ENCODE peak calls at places on chromosomes 5 and 9, in ten cellular contexts. P, L, Z, C, N, I, M, O, D and G are unnamed samples.

GRCh38 chr9:93081081-93081529 is 14.9 kb upstream of the CARD19 start:
- DNase-seq in M (no peak), Z (no peak), D (peak), C (no peak), N (peak), I (peak), O (no peak), P (no peak), L (no peak), G (no peak)

GRCh38 chr5:16492398-16493175 is 27.0 kb upstream of the ZNF622 start:
- DNase-seq in P (no peak), O (no peak), Z (peak), L (no peak), M (peak), C (no peak), I (peak), N (peak), D (peak), G (no peak)

GRCh38 chr5:80186634-80187033 is 69.2 kb downstream of the SERINC5 start:
- DNase-seq in D (no peak), N (no peak), Z (no peak), P (no peak), O (no peak), M (peak), C (peak), I (peak), L (no peak), G (no peak)

GRCh38 chr9:104700306-104700705 is 6.0 kb downstream of the OR13D1 start:
- DNase-seq in P (no peak), N (no peak), L (no peak), M (no peak), C (no peak), O (no peak), D (no peak), I (no peak), Z (no peak), G (no peak)

GRCh38 chr9:111621895-111622480 is 9.1 kb upstream of the DNAJC25 start:
- DNase-seq in L (no peak), C (peak), I (peak), N (peak), D (peak), P (no peak), Z (peak), O (peak), M (peak), G (no peak)

GRCh38 chr9:116574027-116574679 is 113.0 kb upstream of the TRIM32 start:
- DNase-seq in Z (peak), O (no peak), D (no peak), C (no peak), L (no peak), P (no peak), N (no peak), M (peak), I (peak), G (no peak)

GRCh38 chr9:4987996-4988421 is 2.9 kb downstream of the JAK2 start:
- DNase-seq in L (no peak), C (peak), Z (peak), D (peak), M (peak), O (peak), N (peak), P (no peak), I (peak), G (no peak)

GRCh38 chr5:168740821-168741213 is 161.6 kb upstream of the PANK3 start:
- DNase-seq in M (no peak), C (no peak), O (peak), I (no peak), N (peak), Z (no peak), L (no peak), P (no peak), D (no peak), G (no peak)

GRCh38 chr5:150485770-150486401 is 22.0 kb upstream of the NDST1 start:
- DNase-seq in P (no peak), L (peak), M (peak), C (peak), N (peak), O (peak), D (peak), Z (peak), I (peak), G (no peak)

GRCh38 chr9:109017061-109017460 is 3.8 kb upstream of the CTNNAL1 start:
- DNase-seq in Z (peak), M (peak), P (no peak), C (no peak), N (no peak), O (no peak), D (no peak), L (no peak), I (no peak), G (no peak)

GRCh38 chr9:6007770-6008168 is 7.7 kb downstream of the RANBP6 start:
- DNase-seq in I (peak), C (peak), O (peak), M (peak), N (peak), Z (peak), L (peak), P (peak), D (peak), G (peak)

GRCh38 chr9:38068616-38068865 is 486 bp downstream of the SHB start:
- DNase-seq in I (peak), O (peak), M (peak), D (no peak), C (peak), L (no peak), P (no peak), Z (peak), N (no peak), G (no peak)

GRCh38 chr5:43679214-43679613 is 76.2 kb downstream of the NNT start:
- DNase-seq in I (no peak), O (no peak), C (no peak), N (no peak), L (no peak), Z (no peak), P (no peak), M (no peak), D (no peak), G (no peak)

GRCh38 chr9:132757031-132757430 is 86.8 kb downstream of the GTF3C4 start:
- DNase-seq in N (no peak), I (no peak), C (no peak), M (no peak), O (no peak), D (peak), P (no peak), Z (no peak), L (no peak), G (no peak)

GRCh38 chr5:75054110-75054930 is 2.0 kb upstream of the GCNT4 start:
- DNase-seq in N (peak), C (no peak), O (no peak), M (peak), I (peak), L (no peak), P (no peak), D (peak), Z (peak), G (no peak)

GRCh38 chr5:116632890-116633289 is 58.3 kb upstream of the SEMA6A start:
- DNase-seq in M (no peak), N (no peak), Z (no peak), D (no peak), I (no peak), O (no peak), L (no peak), P (no peak), C (no peak), G (no peak)

GRCh38 chr9:131724678-131725077 is 15.2 kb downstream of the RAPGEF1 start:
- DNase-seq in C (peak), O (no peak), I (no peak), L (no peak), Z (no peak), D (no peak), P (no peak), M (no peak), N (no peak), G (no peak)

GRCh38 chr5:79032031-79032711 is 37.3 kb downstream of the DMGDH start:
- DNase-seq in I (no peak), N (no peak), O (no peak), L (no peak), M (no peak), D (no peak), Z (peak), P (no peak), C (no peak), G (no peak)

GRCh38 chr5:132677682-132678400 is 4.1 kb downstream of the IL4 start:
- DNase-seq in O (no peak), M (no peak), Z (no peak), N (no peak), C (no peak), I (no peak), L (no peak), P (no peak), D (no peak), G (no peak)

GRCh38 chr5:57736716-57737115 is 254.1 kb upstream of the ACTBL2 start:
- DNase-seq in D (no peak), C (no peak), P (no peak), L (no peak), M (no peak), Z (no peak), N (no peak), I (no peak), O (peak), G (no peak)

GRCh38 chr5:54045077-54045792 is 265.1 kb downstream of the ARL15 start:
- DNase-seq in I (no peak), D (no peak), L (no peak), M (peak), N (no peak), Z (no peak), C (no peak), O (no peak), P (no peak), G (no peak)

GRCh38 chr9:134208981-134209725 is 44.8 kb upstream of the RNU6ATAC start:
- DNase-seq in O (no peak), M (no peak), L (no peak), C (no peak), N (no peak), Z (no peak), I (no peak), P (no peak), D (no peak), G (no peak)

GRCh38 chr9:23644326-23644725 is 181.7 kb downstream of the ELAVL2 start:
- DNase-seq in M (no peak), D (no peak), N (no peak), C (no peak), O (no peak), P (no peak), I (no peak), L (no peak), Z (no peak), G (no peak)

GRCh38 chr5:140295414-140295813 is 7.5 kb downstream of the PFDN1 start:
- DNase-seq in M (peak), N (peak), Z (peak), P (no peak), O (peak), D (peak), I (peak), C (peak), L (no peak), G (peak)

GRCh38 chr5:81995407-81995806 is 23.6 kb downstream of the ATG10 start:
- DNase-seq in N (no peak), D (no peak), C (no peak), I (no peak), M (no peak), Z (no peak), L (no peak), O (no peak), P (no peak), G (no peak)

GRCh38 chr5:154962494-154962893 is 21.6 kb downstream of the MRPL22 start:
- DNase-seq in P (no peak), L (no peak), I (no peak), N (no peak), O (peak), Z (peak), M (no peak), C (peak), D (no peak), G (peak)

GRCh38 chr9:91362212-91362611 is 494 bp upstream of the AUH start:
- DNase-seq in Z (no peak), M (no peak), C (no peak), O (no peak), P (no peak), L (no peak), N (no peak), I (no peak), D (no peak), G (no peak)

GRCh38 chr5:66840527-66841013 is 244.4 kb downstream of the MAST4 start:
- DNase-seq in M (no peak), D (no peak), N (no peak), C (peak), I (no peak), Z (no peak), L (no peak), O (no peak), P (no peak), G (no peak)

GRCh38 chr9:123562844-123563346 is 206.9 kb downstream of the CRB2 start:
- DNase-seq in D (peak), Z (peak), C (peak), L (no peak), M (peak), P (no peak), N (no peak), I (no peak), O (no peak), G (peak)

GRCh38 chr5:179819296-179820126 is 1.2 kb upstream of the SQSTM1 start:
- DNase-seq in C (peak), L (peak), N (peak), I (peak), D (peak), P (no peak), O (peak), Z (peak), M (peak), G (peak)

GRCh38 chr5:179820483-179821297 is at the start of gene SQSTM1:
- DNase-seq in C (peak), N (peak), P (no peak), L (peak), M (peak), O (peak), I (peak), D (peak), Z (peak), G (peak)

GRCh38 chr5:179820127-179820482 is 600 bp upstream of the SQSTM1 start:
- DNase-seq in N (no peak), Z (no peak), C (no peak), O (peak), D (no peak), I (no peak), M (no peak), P (no peak), L (no peak), G (no peak)

GRCh38 chr5:179817071-179817840 is 3.4 kb upstream of the SQSTM1 start:
- DNase-seq in C (no peak), D (no peak), M (no peak), P (no peak), L (no peak), N (no peak), I (no peak), Z (no peak), O (no peak), G (no peak)

DNA sequence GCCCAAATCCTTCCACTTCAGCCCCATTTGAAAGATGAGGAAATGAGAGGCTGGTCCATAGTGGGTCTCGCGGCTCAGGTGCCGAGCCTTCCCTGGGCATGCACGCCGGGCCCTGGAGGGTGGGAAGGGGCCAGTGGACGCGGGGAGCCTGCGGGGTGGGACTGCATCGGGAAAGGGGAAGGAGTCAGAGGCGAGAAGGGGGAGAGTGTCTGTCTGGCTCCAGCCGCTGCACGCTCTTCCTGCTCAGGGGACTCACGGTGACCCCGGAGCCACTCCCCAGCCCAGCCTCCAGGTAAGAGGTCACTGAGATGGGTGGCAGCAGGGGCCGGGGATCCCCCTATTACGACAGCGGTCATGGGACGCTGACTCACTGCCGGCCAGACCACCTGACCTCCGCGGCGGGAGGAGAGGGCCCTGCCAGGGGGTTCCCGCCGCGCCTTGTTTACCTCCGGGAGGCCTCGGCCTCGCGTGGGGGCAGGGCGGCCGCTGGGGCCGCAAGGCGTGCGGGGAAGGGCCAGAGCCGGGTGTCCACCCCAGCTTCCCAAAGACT is 1.9 kb upstream of the SQSTM1 start:
- DNase-seq in P (peak), Z (peak), L (peak), N (peak), D (peak), I (peak), C (peak), O (peak), M (peak), G (peak)
- TF ChIP-seq POLR2A in P (peak), Z (no peak), L (peak), N (no peak), D (peak), I (peak), C (no peak), O (peak), M (peak), G (peak)

GRCh38 chr9:128121466-128121810 is 6.1 kb downstream of the PTGES2 start:
- DNase-seq in M (no peak), L (no peak), I (no peak), N (no peak), O (no peak), P (no peak), Z (no peak), C (no peak), D (no peak), G (no peak)

GRCh38 chr9:128118472-128118857 is 9.1 kb downstream of the PTGES2 start:
- DNase-seq in C (no peak), O (no peak), D (no peak), L (no peak), N (no peak), M (peak), P (no peak), I (peak), Z (no peak), G (no peak)

GRCh38 chr9:128118971-128119665 is 8.4 kb downstream of the PTGES2 start:
- DNase-seq in N (no peak), I (peak), C (no peak), D (no peak), Z (no peak), P (no peak), M (peak), O (no peak), L (no peak), G (no peak)

GRCh38 chr9:128120741-128121465 is 6.6 kb downstream of the PTGES2 start:
- DNase-seq in L (no peak), O (no peak), N (no peak), P (no peak), C (no peak), D (no peak), M (no peak), Z (no peak), I (peak), G (no peak)

DNA sequence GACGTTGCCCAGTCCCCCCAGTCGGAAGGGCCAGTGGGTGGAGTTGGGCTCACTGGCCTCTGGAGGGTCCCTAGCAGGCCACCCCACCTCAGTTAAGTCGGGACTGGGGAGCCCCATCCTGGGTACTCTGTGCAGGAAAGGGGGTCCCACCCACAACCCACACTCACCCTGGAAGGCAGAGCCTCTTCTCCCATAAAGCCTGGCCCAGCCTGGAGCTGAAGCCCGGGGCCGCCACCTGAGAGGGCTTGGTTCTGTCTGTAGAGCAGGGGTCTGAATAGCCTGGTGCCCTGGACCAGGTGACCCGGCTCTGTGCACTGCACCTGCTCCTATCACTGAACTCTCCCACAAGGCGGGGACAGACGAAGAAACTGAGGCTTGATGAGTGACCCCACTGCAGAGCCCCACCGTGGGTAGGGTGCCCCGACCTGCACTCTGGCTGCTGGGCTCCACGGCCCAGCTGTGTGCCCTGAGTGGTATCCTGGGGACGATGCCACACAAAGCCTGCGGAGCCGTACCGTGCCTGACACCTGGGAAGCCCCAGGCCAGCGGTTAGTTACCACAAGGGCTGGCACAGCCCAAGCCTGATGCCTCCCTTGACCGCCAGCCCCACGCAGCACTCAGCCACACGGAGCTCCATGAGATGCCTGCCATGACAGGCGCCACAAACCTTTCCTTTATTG is 7.3 kb downstream of the PTGES2 start:
- DNase-seq in L (no peak), O (no peak), C (no peak), Z (no peak), P (no peak), D (no peak), I (peak), M (peak), N (no peak), G (no peak)
- TF ChIP-seq POLR2A in L (no peak), O (no peak), C (no peak), Z (no peak), P (no peak), D (no peak), I (no peak), M (no peak), N (no peak), G (no peak)

DNA sequence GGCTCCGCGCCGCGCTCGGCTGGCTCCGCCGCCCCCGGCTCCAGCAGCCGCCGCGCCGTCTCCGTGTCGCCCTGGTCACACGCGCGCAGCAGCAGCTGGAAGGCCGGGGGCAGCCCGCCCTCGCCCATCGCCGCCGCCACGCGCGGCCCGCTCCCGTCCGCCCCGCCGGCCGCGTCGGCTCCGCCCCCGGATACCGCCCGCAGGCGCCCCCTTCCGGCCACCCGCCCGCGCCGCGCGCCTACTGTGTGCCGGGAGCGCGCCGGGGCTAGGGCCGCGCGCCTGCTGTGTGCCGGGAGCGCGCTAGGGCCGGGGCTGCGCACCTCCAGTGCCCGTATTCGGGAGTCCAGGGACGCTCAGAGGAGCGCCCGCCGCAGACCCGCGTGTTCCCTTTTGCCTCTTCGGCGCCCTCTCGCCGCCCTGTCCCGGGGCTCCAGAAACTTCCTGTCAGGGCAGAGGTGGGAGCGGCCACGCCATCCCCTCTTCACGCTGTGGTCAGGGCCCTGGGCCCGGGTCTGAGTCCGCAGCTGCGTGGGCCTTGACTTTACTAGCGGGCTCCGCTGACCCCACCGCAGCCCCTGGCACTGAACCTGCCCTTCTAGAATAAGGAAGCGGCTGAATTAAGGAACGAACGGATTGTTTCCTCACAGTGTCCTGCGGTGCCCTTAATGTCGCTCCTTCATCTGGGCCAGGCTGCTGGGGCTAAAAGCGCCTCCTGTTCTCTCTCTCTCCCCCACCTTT is at the start of gene ANKS6:
- DNase-seq in N (peak), L (peak), O (peak), M (peak), I (peak), P (no peak), D (peak), Z (peak), C (peak), G (peak)
- TF ChIP-seq POLR2A in N (no peak), L (peak), O (no peak), M (peak), I (no peak), P (peak), D (no peak), Z (no peak), C (peak), G (peak)

DNA sequence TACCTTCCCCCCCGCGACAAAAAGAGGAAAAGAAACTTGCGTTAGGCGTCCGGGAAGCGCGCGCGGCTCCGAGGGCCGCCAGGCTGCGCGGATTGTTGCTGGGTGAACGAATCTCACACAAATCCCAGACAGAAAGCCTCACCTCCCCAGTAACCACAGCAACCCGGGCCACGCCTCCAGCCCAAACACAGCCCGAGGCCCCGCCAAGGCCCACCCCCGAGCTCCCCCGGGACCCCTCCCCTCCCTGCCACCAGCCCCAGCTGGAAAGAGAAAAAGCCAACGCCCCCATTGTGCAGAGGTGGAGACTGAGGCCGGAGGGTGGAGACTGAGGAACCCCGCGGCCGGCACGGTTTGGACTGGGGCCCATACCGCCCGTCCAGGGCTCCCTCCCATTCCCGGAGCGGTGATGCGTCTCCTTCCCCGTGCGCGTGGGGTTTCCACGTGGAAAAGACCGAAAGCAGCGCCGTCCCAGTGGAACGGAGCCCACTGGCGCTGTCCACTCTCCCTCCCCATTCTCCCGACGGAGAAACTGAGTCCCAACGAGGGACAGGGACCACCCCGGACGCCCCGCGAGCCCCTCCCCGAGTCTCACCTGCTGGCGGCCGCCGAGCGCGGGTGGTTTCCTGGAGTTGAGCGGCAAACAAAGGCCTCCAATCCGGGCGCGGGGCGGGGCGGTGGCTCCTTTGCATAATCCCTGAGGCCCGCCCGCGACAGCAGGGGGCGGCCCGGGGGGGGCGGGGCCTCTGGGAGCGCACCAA is 10.2 kb upstream of the AKNA start:
- DNase-seq in N (peak), Z (peak), L (peak), C (peak), D (peak), M (peak), P (peak), I (peak), O (peak), G (peak)
- TF ChIP-seq POLR2A in N (no peak), Z (peak), L (peak), C (peak), D (no peak), M (peak), P (peak), I (peak), O (no peak), G (no peak)